ENCODE peak calls at places on chromosome 15, in four cellular contexts. One of them, this sample, is unnamed.

GRCh38 chr15:27095809-27096580 is 125.0 kb downstream of the GABRG3 start:
- DNase-seq in prostate gland: no peak
- DNase-seq in upper lobe of left lung: no peak
- DNase-seq in HCT116: no peak
- DNase-seq in this sample: no peak

GRCh38 chr15:88623061-88623460 is 1.9 kb downstream of the AEN start:
- DNase-seq in HCT116: peak
- DNase-seq in prostate gland: no peak
- DNase-seq in upper lobe of left lung: no peak
- DNase-seq in this sample: peak

GRCh38 chr15:71096676-71097075 is 18.6 kb upstream of the THSD4 start:
- DNase-seq in HCT116: no peak
- DNase-seq in prostate gland: peak
- DNase-seq in upper lobe of left lung: no peak
- DNase-seq in this sample: no peak

GRCh38 chr15:55993804-55994539 is 560 bp upstream of the NEDD4 start:
- DNase-seq in prostate gland: no peak
- DNase-seq in HCT116: peak
- DNase-seq in upper lobe of left lung: no peak
- DNase-seq in this sample: no peak

GRCh38 chr15:62087671-62088360 is 21.0 kb downstream of the C2CD4A start:
- DNase-seq in HCT116: no peak
- DNase-seq in upper lobe of left lung: no peak
- DNase-seq in prostate gland: no peak
- DNase-seq in this sample: no peak

GRCh38 chr15:70505411-70505919 is 257.9 kb downstream of the UACA start:
- DNase-seq in HCT116: peak
- DNase-seq in prostate gland: peak
- DNase-seq in upper lobe of left lung: no peak
- DNase-seq in this sample: no peak

GRCh38 chr15:47820780-47821319 is 103.5 kb downstream of the SEMA6D start:
- DNase-seq in upper lobe of left lung: no peak
- DNase-seq in HCT116: no peak
- DNase-seq in prostate gland: no peak
- DNase-seq in this sample: no peak

GRCh38 chr15:25094519-25094918 is 139.7 kb downstream of the SNRPN start:
- DNase-seq in prostate gland: no peak
- DNase-seq in upper lobe of left lung: no peak
- DNase-seq in HCT116: no peak
- DNase-seq in this sample: no peak

GRCh38 chr15:39367591-39367990 is 213.3 kb upstream of the THBS1 start:
- DNase-seq in prostate gland: no peak
- DNase-seq in HCT116: no peak
- DNase-seq in upper lobe of left lung: no peak
- DNase-seq in this sample: no peak

GRCh38 chr15:38085104-38085503 is 150.7 kb downstream of the TMCO5A start:
- DNase-seq in upper lobe of left lung: no peak
- DNase-seq in prostate gland: no peak
- DNase-seq in HCT116: no peak
- DNase-seq in this sample: no peak

GRCh38 chr15:55003900-55004879 is 192.6 kb downstream of the RSL24D1 start:
- DNase-seq in HCT116: no peak
- DNase-seq in prostate gland: no peak
- DNase-seq in upper lobe of left lung: no peak
- DNase-seq in this sample: no peak

GRCh38 chr15:93124126-93124525 is 35.1 kb upstream of the RGMA start:
- DNase-seq in prostate gland: no peak
- DNase-seq in HCT116: no peak
- DNase-seq in upper lobe of left lung: no peak
- DNase-seq in this sample: no peak

GRCh38 chr15:75130597-75131268 is 70.9 kb upstream of the C15orf39 start:
- DNase-seq in HCT116: no peak
- DNase-seq in prostate gland: no peak
- DNase-seq in upper lobe of left lung: no peak
- DNase-seq in this sample: no peak

GRCh38 chr15:63474810-63475316 is 29.5 kb upstream of the USP3 start:
- DNase-seq in HCT116: no peak
- DNase-seq in prostate gland: peak
- DNase-seq in upper lobe of left lung: no peak
- DNase-seq in this sample: no peak

GRCh38 chr15:69974321-69974720 is 123.4 kb downstream of the TLE3 start:
- DNase-seq in upper lobe of left lung: no peak
- DNase-seq in prostate gland: no peak
- DNase-seq in HCT116: no peak
- DNase-seq in this sample: no peak

GRCh38 chr15:58410353-58410752 is 21.4 kb upstream of the LIPC start:
- DNase-seq in upper lobe of left lung: no peak
- DNase-seq in HCT116: no peak
- DNase-seq in prostate gland: no peak
- DNase-seq in this sample: no peak

DNA sequence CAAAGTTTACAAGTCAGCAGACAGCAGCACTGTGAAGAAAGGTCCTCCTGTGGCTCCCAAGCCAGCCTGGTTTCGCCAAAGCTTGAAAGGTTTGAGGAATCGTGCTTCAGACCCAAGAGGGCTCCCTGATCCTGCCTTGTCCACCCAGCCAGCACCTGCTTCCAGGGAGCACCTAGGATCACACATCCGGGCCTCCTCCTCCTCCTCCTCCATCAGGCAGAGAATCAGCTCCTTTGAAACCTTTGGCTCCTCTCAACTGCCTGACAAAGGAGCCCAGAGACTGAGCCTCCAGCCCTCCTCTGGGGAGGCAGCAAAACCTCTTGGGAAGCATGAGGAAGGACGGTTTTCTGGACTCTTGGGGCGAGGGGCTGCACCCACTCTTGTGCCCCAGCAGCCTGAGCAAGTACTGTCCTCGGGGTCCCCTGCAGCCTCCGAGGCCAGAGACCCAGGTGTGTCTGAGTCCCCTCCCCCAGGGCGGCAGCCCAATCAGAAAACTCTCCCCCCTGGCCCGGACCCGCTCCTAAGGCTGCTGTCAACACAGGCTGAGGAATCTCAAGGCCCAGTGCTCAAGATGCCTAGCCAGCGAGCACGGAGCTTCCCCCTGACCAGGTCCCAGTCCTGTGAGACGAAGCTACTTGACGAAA is 24.2 kb downstream of the STARD5 start:
- DNase-seq in prostate gland: no peak
- DNase-seq in upper lobe of left lung: no peak
- DNase-seq in HCT116: no peak
- DNase-seq in this sample: no peak
- H3K4me3 ChIP-seq in prostate gland: no peak
- H3K4me3 ChIP-seq in upper lobe of left lung: peak
- H3K4me3 ChIP-seq in HCT116: no peak
- H3K4me3 ChIP-seq in this sample: peak

GRCh38 chr15:95842576-95842975 is 487.9 kb upstream of the NR2F2 start:
- DNase-seq in HCT116: no peak
- DNase-seq in prostate gland: no peak
- DNase-seq in upper lobe of left lung: no peak
- DNase-seq in this sample: no peak

GRCh38 chr15:95845862-95846515 is 484.5 kb upstream of the NR2F2 start:
- DNase-seq in prostate gland: no peak
- DNase-seq in HCT116: no peak
- DNase-seq in upper lobe of left lung: peak
- DNase-seq in this sample: no peak

GRCh38 chr15:95839367-95839782 is 491.1 kb upstream of the NR2F2 start:
- DNase-seq in upper lobe of left lung: no peak
- DNase-seq in prostate gland: no peak
- DNase-seq in HCT116: no peak
- DNase-seq in this sample: no peak

GRCh38 chr15:95840004-95840403 is 490.5 kb upstream of the NR2F2 start:
- DNase-seq in prostate gland: no peak
- DNase-seq in HCT116: no peak
- DNase-seq in upper lobe of left lung: no peak
- DNase-seq in this sample: no peak

DNA sequence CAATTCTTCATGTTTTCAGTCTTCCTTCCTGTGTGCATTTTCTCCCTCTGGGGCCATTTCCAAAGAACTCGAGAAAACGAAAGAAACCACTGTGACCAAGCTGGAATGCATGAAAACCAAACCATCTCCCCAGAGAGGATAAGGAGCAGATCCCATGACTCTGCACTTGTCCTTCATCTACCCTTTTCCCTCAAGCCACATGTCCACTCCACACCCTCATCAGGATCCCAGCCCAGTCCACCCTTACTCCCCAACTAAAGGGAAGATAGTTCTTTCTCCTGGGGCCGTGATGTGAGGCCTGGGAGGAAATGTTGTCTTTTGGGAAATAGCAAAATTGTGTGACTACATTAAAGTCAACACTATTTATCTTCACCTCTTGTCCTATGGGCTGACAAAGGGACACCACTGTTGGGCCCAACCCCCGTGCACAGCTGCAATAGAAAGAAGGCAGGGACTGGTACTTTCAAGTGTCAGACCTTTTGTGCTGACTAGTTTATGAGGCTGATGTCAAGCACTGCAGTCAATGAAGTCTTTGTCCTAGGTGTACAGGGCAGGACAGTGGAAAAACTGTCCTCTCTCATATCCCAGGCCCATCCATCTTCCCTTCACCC is 487.2 kb upstream of the NR2F2 start:
- DNase-seq in prostate gland: no peak
- DNase-seq in HCT116: no peak
- DNase-seq in upper lobe of left lung: no peak
- DNase-seq in this sample: no peak
- TF ChIP-seq POLR2AphosphoS5 in prostate gland: no peak
- TF ChIP-seq POLR2AphosphoS5 in HCT116: no peak
- TF ChIP-seq POLR2AphosphoS5 in upper lobe of left lung: no peak
- TF ChIP-seq POLR2AphosphoS5 in this sample: no peak

GRCh38 chr15:41659855-41660234 is 360 bp upstream of the MGA start:
- DNase-seq in upper lobe of left lung: peak
- DNase-seq in prostate gland: no peak
- DNase-seq in HCT116: no peak
- DNase-seq in this sample: no peak

GRCh38 chr15:41658689-41659088 is 1.5 kb upstream of the MGA start:
- DNase-seq in HCT116: no peak
- DNase-seq in upper lobe of left lung: no peak
- DNase-seq in prostate gland: no peak
- DNase-seq in this sample: no peak

GRCh38 chr15:41661078-41661528 is 898 bp downstream of the MGA start:
- DNase-seq in prostate gland: no peak
- DNase-seq in HCT116: no peak
- DNase-seq in upper lobe of left lung: no peak
- DNase-seq in this sample: no peak

GRCh38 chr15:41660235-41661077 is at the start of gene MGA:
- DNase-seq in HCT116: peak
- DNase-seq in prostate gland: peak
- DNase-seq in upper lobe of left lung: peak
- DNase-seq in this sample: peak

DNA sequence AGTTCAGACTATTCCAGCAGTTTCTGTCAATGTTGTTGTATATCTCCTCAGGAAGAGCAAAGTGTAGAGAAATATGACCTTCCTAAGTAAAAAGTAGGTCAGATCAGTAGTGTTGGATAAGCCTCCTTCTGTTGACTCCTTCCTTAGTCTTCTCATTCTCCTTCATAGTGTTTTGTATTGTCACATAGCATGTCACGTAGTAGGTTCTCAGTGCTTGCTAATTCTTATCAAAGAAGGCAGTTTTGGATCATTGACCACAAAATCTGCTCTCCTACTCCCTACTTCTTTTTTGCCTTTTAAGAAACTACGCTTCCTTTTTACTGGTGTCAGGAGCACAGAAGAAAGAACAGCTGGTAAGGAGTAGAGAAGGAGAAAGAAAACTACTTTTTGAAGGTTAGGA is 1.0 kb upstream of the MGA start:
- DNase-seq in upper lobe of left lung: no peak
- DNase-seq in HCT116: no peak
- DNase-seq in prostate gland: no peak
- DNase-seq in this sample: no peak
- H3K4me3 ChIP-seq in upper lobe of left lung: no peak
- H3K4me3 ChIP-seq in HCT116: no peak
- H3K4me3 ChIP-seq in prostate gland: no peak
- H3K4me3 ChIP-seq in this sample: no peak

GRCh38 chr15:84633311-84634227 is 20.5 kb downstream of the WDR73 start:
- DNase-seq in upper lobe of left lung: peak
- DNase-seq in HCT116: no peak
- DNase-seq in prostate gland: peak
- DNase-seq in this sample: peak
- TF ChIP-seq POLR2AphosphoS5 in upper lobe of left lung: peak
- TF ChIP-seq POLR2AphosphoS5 in HCT116: no peak
- TF ChIP-seq POLR2AphosphoS5 in prostate gland: no peak
- TF ChIP-seq POLR2AphosphoS5 in this sample: no peak

DNA sequence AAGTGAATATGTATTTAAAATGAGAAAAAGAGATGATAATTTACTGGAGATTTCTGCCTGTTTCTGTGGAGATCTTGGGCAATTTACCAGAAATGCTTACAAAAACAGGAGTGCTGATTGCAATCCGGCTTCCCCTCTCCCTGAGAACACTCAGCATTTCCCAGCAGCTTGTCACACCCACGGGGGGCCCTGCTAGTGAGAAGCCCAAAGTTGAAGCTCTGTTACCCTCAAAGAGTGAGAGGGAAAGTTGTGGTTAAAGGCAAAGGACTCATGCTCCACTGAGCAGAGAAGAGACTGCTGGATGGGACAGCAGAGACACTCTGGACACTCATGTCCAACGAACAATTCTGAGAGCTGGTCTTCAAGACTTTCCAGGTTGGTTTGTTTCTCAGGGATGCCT is 2.9 kb downstream of the MCTP2 start:
- DNase-seq in HCT116: no peak
- DNase-seq in prostate gland: no peak
- DNase-seq in upper lobe of left lung: no peak
- DNase-seq in this sample: no peak
- H3K4me3 ChIP-seq in HCT116: no peak
- H3K4me3 ChIP-seq in prostate gland: no peak
- H3K4me3 ChIP-seq in upper lobe of left lung: no peak
- H3K4me3 ChIP-seq in this sample: no peak

GRCh38 chr15:60093273-60094067 is 89.4 kb downstream of the FOXB1 start:
- DNase-seq in HCT116: no peak
- DNase-seq in upper lobe of left lung: no peak
- DNase-seq in prostate gland: no peak
- DNase-seq in this sample: no peak
- TF ChIP-seq POLR2AphosphoS5 in HCT116: no peak
- TF ChIP-seq POLR2AphosphoS5 in upper lobe of left lung: no peak
- TF ChIP-seq POLR2AphosphoS5 in prostate gland: no peak
- TF ChIP-seq POLR2AphosphoS5 in this sample: no peak

DNA sequence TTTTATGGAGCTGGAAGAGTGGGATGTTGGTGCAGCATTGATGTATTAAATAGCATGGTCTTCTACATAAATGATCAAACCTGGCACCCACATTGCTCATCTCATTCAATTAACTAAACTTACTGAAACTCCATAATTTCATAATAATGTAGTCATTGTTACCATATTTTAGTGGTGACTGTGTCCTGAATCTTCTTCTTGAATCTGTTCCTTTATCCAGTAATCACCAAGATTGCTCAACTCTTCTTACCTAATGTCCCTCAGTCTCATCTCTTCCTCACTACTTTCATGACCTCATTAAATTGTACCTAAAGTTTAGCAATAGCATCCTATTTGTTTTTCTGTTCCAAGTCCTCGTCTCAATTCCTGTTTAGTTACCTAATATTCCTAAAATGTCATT is 69.8 kb downstream of the FGF7 start:
- DNase-seq in HCT116: no peak
- DNase-seq in upper lobe of left lung: no peak
- DNase-seq in prostate gland: no peak
- DNase-seq in this sample: no peak
- H3K4me3 ChIP-seq in HCT116: no peak
- H3K4me3 ChIP-seq in upper lobe of left lung: no peak
- H3K4me3 ChIP-seq in prostate gland: no peak
- H3K4me3 ChIP-seq in this sample: no peak

This sample was measured in suprapubic skin.